ENCODE peak calls at places on chromosomes 3 and 15, in four cellular contexts. M, V, W and O are unnamed samples.
A peak's percentile ranks its signal among the peaks of the same experiment; 100 is the strongest.

GRCh38 chr15:91696981-91697380 is 156.5 kb upstream of the SLCO3A1 start:
- DNase-seq in M (no peak), V (no peak), W (no peak), O (no peak)

GRCh38 chr3:176521531-176522175 is 675.6 kb downstream of the TBL1XR1 start:
- DNase-seq in M (no peak), V (no peak), W (no peak), O (no peak)

GRCh38 chr3:108940166-108940565 is 13.5 kb downstream of the GUCA1C start:
- DNase-seq in M (no peak), V (no peak), W (no peak), O (no peak)

GRCh38 chr3:182118081-182118480 is 406.4 kb downstream of the SOX2 start:
- DNase-seq in M (no peak), V (no peak), W (no peak), O (no peak)

GRCh38 chr3:43161684-43162512 is 56.0 kb upstream of the POMGNT2 start:
- DNase-seq in M (no peak), V (peak; percentile 34), W (no peak), O (peak; percentile 39)

GRCh38 chr3:17783426-17783825 is 41.0 kb upstream of the TBC1D5 start:
- DNase-seq in M (no peak), V (no peak), W (no peak), O (no peak)

GRCh38 chr3:73867524-73867923 is 242.8 kb upstream of the PDZRN3 start:
- DNase-seq in M (no peak), V (no peak), W (no peak), O (no peak)

GRCh38 chr3:126926684-126927404 is 56.1 kb upstream of the PLXNA1 start:
- DNase-seq in M (peak; percentile 69), V (no peak), W (peak; percentile 38), O (peak; percentile 51)

GRCh38 chr3:58009749-58010535 is 1.7 kb downstream of the FLNB start:
- DNase-seq in M (no peak), V (no peak), W (no peak), O (no peak)

GRCh38 chr3:139909836-139910235 is 25.1 kb upstream of the CLSTN2 start:
- DNase-seq in M (no peak), V (peak; percentile 11), W (no peak), O (no peak)

GRCh38 chr3:34008191-34008590 is 209.8 kb downstream of the PDCD6IP start:
- DNase-seq in M (no peak), V (peak; percentile 57), W (no peak), O (no peak)

GRCh38 chr15:70140543-70141375 is 43.0 kb upstream of the TLE3 start:
- DNase-seq in M (no peak), V (no peak), W (no peak), O (no peak)

DNA sequence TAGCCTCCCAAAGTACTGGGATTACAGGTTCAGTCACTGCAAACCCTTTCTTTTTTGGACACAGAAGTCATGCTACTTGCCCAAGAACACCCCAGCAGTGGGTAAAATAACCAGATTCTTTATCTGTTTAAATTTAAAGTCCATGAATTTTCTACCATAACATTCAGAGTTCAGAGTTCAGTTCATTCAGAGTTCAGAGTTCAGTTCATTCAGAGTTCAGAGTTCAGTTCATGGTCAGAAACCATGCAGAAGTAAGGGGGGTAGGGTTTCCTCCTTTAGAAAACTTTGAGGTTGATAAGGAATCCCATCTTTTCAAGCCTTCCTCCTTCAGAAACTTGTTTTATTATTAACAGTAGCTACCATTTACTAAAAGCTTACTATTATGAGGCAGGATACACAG is 43.2 kb downstream of the RAF1 start:
- DNase-seq in M (no peak), V (no peak), W (no peak), O (no peak)
- H3K4me1 ChIP-seq in M (peaks cover 55% of the 10 kb centered on the region), V (no peaks in the 10 kb centered on the region), W (peaks cover 7% of the 10 kb centered on the region), O (no peaks in the 10 kb centered on the region)

DNA sequence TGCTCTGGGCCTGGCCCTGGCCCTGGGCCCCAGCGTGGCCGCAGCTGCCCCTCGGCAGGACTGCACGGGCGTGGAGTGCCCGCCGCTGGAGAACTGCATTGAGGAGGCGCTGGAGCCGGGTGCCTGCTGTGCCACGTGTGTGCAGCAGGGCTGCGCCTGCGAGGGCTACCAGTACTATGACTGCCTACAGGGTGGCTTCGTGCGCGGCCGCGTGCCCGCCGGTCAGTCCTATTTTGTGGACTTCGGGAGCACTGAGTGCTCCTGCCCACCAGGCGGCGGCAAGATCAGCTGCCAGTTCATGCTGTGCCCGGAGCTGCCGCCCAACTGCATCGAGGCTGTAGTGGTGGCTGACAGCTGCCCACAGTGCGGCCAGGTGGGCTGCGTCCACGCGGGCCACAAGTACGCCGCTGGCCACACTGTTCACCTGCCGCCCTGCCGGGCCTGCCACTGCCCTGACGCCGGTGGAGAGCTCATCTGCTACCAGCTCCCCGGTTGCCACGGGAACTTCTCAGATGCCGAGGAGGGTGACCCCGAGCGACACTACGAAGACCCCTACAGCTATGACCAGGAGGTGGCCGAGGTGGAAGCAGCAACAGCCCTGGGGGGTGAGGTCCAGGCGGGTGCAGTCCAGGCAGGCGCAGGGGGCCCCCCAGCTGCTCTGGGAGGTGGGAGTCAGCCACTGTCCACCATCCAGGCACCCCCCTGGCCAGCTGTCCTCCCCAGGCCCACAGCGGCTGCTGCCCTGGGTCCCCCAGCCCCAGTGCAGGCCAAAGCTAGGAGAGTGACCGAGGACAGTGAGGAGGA is 21.7 kb downstream of the FBLN2 start:
- DNase-seq in M (no peak), V (no peak), W (no peak), O (no peak)
- TF ChIP-seq CTCF in M (no peak), V (no peak), W (no peak), O (no peak)

GRCh38 chr15:67827561-67828378 is 2.5 kb downstream of the SKOR1 start:
- DNase-seq in M (no peak), V (peak; percentile 75), W (no peak), O (no peak)

GRCh38 chr15:67828379-67828968 is 3.2 kb downstream of the SKOR1 start:
- DNase-seq in M (no peak), V (peak; percentile 34), W (no peak), O (no peak)

GRCh38 chr15:67828969-67829646 is 3.8 kb downstream of the SKOR1 start:
- DNase-seq in M (no peak), V (peak; percentile 56), W (no peak), O (no peak)

GRCh38 chr15:67831363-67831762 is 6.1 kb downstream of the SKOR1 start:
- DNase-seq in M (no peak), V (no peak), W (no peak), O (no peak)

GRCh38 chr15:67829647-67830504 is 4.6 kb downstream of the SKOR1 start:
- DNase-seq in M (no peak), V (peak; percentile 41), W (no peak), O (no peak)
- H3K9me3 ChIP-seq in M (no peaks in the 10 kb centered on the region), V (no peaks in the 10 kb centered on the region), W (no peaks in the 10 kb centered on the region), O (no peaks in the 10 kb centered on the region)

DNA sequence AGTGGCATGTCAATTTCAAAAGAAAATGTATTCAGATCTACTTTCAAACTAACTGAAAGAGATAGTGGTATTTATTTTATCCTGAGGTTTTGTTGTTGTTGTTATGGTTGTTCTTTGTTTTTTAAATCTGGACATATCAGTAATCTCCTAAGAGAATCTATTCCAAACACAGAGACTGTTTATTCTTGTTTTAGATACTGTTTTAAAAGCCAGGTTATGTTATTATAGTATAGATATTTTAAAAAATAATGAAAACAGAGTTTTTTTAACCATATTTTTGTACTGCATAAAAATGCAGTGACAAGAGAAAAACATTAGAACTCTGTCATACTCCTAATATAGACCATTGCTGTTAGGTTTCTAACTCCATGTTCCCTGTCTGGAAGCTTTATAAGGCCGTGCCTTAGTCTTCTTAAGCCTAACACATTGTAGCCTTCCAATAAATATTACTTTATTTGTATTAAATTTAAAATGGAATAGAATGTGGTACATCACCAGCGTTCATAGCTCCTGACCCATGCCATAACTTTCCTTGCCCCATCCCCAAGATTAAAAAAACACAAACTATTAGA is 53.2 kb downstream of the MBNL1 start:
- DNase-seq in M (no peak), V (no peak), W (no peak), O (no peak)
- H3K4me1 ChIP-seq in M (peaks cover 85% of the 10 kb centered on the region), V (no peaks in the 10 kb centered on the region), W (peaks cover 52% of the 10 kb centered on the region), O (peaks cover 14% of the 10 kb centered on the region)

DNA sequence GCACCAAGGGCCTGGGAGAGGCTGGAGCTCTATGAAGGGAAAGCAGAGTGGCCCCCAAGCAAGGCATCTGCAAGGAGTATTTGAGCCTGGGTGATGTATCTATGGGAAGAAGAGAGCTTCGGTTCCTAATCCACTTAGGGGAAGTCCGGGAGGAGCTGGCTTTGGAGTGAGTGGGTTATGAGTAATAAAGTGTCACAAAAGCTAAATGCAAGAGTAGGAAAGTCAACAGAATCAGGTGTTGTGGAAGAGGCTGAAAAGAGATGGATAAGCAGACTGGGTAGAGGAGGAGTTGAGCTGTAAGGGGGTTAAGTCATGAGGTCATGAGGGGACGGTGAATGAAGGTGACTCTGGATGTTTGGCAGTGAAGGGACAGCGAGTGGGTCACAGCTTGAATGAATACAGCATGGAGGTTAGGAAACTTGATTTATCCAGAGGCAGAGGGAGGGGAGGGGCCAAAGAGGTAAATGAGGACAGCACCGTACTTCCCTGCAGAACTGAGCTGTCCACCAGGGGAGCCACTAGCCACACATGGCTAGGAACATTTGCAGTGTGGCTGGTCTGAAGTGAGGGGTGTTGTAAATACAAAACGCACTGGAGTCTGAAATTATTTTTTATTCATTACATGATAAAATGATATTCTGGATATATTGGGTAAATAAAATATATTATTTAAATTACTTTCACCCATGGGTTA is 83.3 kb downstream of the ADCY5 start:
- DNase-seq in M (no peak), V (peak; percentile 71), W (no peak), O (peak; percentile 43)
- TF ChIP-seq CTCF in M (peak; percentile 56), V (peak; percentile 68), W (no peak), O (peak; percentile 72)

DNA sequence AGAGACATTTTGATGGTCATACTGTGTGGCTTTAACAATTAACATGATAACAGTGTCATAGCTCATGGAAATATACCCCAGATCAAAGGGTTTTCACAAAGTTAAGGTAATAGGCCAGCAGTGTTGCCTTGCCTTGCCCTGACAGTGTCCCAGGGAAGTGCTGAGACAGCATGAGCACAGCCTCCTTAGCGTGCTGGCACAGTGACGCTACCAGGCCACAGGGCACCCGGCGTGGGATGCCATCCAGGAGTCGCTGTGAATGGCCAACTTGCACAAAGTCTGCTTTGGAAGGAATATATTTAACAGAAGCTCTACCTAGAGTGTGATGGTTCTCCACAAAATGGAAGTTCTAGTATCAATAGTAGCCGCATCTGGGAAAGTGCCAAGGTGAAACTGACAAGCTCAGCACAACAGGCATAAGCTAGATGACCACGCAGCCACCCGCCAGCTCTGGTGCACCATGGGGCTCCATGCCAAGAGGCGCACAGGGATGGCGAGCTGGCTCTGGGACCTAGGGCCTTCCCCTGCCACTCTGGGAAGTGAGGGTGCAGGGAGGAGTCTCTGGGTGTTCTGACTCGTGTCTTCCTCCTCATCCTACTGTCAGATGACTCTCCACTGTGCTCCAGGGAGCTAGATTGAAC is 86.2 kb downstream of the GABRB3 start:
- DNase-seq in M (no peak), V (no peak), W (no peak), O (no peak)
- H3K9me3 ChIP-seq in M (no peaks in the 10 kb centered on the region), V (no peaks in the 10 kb centered on the region), W (no peaks in the 10 kb centered on the region), O (no peaks in the 10 kb centered on the region)

GRCh38 chr3:168094877-168095610 is 680 bp downstream of the GOLIM4 start:
- DNase-seq in M (peak; percentile 64), V (peak; percentile 82), W (peak; percentile 26), O (no peak)

GRCh38 chr3:168094580-168094876 is 1.2 kb downstream of the GOLIM4 start:
- DNase-seq in M (no peak), V (peak; percentile 79), W (no peak), O (peak; percentile 81)

GRCh38 chr3:168097381-168097780 is 1.7 kb upstream of the GOLIM4 start:
- DNase-seq in M (no peak), V (no peak), W (no peak), O (no peak)

GRCh38 chr3:168095611-168096209 is at the start of gene GOLIM4:
- DNase-seq in M (peak; percentile 96), V (peak; percentile 96), W (peak; percentile 82), O (peak; percentile 98)

GRCh38 chr3:168096210-168096795 is 579 bp upstream of the GOLIM4 start:
- DNase-seq in M (peak; percentile 33), V (peak; percentile 67), W (no peak), O (peak; percentile 87)
- H3K4me1 ChIP-seq in M (peaks cover 54% of the 10 kb centered on the region), V (peaks cover 27% of the 10 kb centered on the region), W (peaks cover 6% of the 10 kb centered on the region), O (peaks cover 13% of the 10 kb centered on the region)